ENCODE peak calls at places on chromosome 18, in seven cellular contexts. R, C, D, M, T, K and X are unnamed samples.

GRCh38 chr18:24878289-24878688 is 417.9 kb downstream of the HRH4 start:
- DNase-seq in M (no peak), D (no peak), T (peak), K (no peak), R (no peak), C (peak), X (peak)

GRCh38 chr18:57258131-57258777 is 94.1 kb upstream of the ST8SIA3 start:
- DNase-seq in T (no peak), K (no peak), R (no peak), M (no peak), C (no peak), D (no peak), X (no peak)

GRCh38 chr18:79657342-79657996 is 22.1 kb upstream of the CTDP1 start:
- DNase-seq in K (no peak), D (no peak), R (no peak), T (no peak), M (no peak), C (no peak), X (no peak)

GRCh38 chr18:50836521-50836957 is 16.7 kb upstream of the MRO start:
- DNase-seq in C (no peak), R (no peak), T (no peak), D (peak), M (no peak), K (no peak), X (no peak)

GRCh38 chr18:66734451-66734850 is 130.6 kb upstream of the CDH19 start:
- DNase-seq in T (no peak), K (no peak), M (no peak), D (no peak), C (no peak), R (no peak), X (no peak)

GRCh38 chr18:48806551-48807261 is 144.1 kb downstream of the SMAD7 start:
- DNase-seq in K (no peak), C (no peak), D (no peak), R (peak), M (peak), T (no peak), X (no peak)

GRCh38 chr18:49591271-49591670 is 29.4 kb downstream of the LIPG start:
- DNase-seq in T (no peak), K (no peak), D (no peak), M (no peak), R (no peak), C (no peak), X (no peak)

GRCh38 chr18:63879684-63880083 is 7.8 kb upstream of the SERPINB2 start:
- DNase-seq in R (no peak), K (no peak), M (no peak), T (no peak), C (no peak), D (no peak), X (no peak)

GRCh38 chr18:60599995-60600394 is 227.4 kb upstream of the MC4R start:
- DNase-seq in T (no peak), D (no peak), R (no peak), M (no peak), K (no peak), C (no peak), X (no peak)

GRCh38 chr18:75799449-75800330 is 372.2 kb upstream of the SMIM21 start:
- DNase-seq in M (no peak), T (no peak), R (no peak), D (no peak), C (no peak), K (no peak), X (no peak)

GRCh38 chr18:79405019-79405780 is 9.5 kb downstream of the NFATC1 start:
- DNase-seq in K (no peak), M (no peak), D (no peak), R (no peak), T (no peak), C (no peak), X (no peak)

GRCh38 chr18:76958692-76959341 is 136.5 kb downstream of the ZNF236 start:
- DNase-seq in R (no peak), T (no peak), D (no peak), M (no peak), C (peak), K (no peak), X (no peak)

GRCh38 chr18:45169610-45170009 is 445.7 kb upstream of the SLC14A2 start:
- DNase-seq in R (no peak), C (no peak), M (no peak), K (no peak), D (no peak), T (no peak), X (no peak)

GRCh38 chr18:76346490-76347130 is 148.4 kb downstream of the ZNF516 start:
- DNase-seq in D (no peak), M (no peak), R (no peak), T (no peak), C (no peak), K (no peak), X (no peak)

GRCh38 chr18:48643262-48643661 is 104.4 kb downstream of the CTIF start:
- DNase-seq in D (no peak), K (no peak), M (no peak), T (no peak), C (no peak), R (no peak), X (no peak)

GRCh38 chr18:28999711-29000110 is 822.8 kb upstream of the CDH2 start:
- DNase-seq in R (no peak), C (no peak), K (no peak), T (no peak), D (no peak), M (no peak), X (no peak)

GRCh38 chr18:36627616-36628015 is 201.2 kb downstream of the TPGS2 start:
- DNase-seq in C (no peak), T (no peak), K (no peak), R (no peak), D (no peak), M (no peak), X (no peak)

GRCh38 chr18:46387426-46388131 is 269.4 kb downstream of the LOXHD1 start:
- DNase-seq in M (no peak), K (no peak), C (peak), R (no peak), T (no peak), D (no peak), X (no peak)

DNA sequence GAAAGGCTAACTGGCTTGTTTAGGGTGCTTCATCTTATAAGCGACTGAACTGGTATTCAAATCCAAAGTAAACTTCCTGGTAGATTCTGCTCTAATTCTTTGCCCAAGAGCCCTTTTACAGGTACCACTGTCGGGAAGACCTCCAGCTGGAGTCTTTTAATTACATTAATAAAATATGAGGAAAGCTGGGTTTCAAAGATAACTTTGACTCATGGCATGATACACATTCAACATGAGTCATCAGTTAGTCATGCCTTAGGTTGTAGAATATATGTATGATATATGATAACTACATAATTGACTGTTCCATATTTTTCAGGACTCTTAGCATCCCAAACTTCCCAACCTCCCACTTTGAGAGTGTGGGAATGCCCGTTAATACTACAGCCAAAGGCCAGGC is 32.3 kb downstream of the ZCCHC2 start:
- DNase-seq in D (no peak), R (no peak), K (no peak), C (no peak), M (peak), T (no peak), X (no peak)
- TF ChIP-seq YY1 in D (no peak), R (no peak), K (no peak), C (no peak), M (no peak), T (no peak), X (no peak)

GRCh38 chr18:74116628-74117554 is 30.7 kb downstream of the FBXO15 start:
- DNase-seq in M (no peak), K (peak), R (peak), T (no peak), C (no peak), D (no peak), X (peak)
- TF ChIP-seq YY1 in M (no peak), K (no peak), R (no peak), T (no peak), C (no peak), D (no peak), X (no peak)

DNA sequence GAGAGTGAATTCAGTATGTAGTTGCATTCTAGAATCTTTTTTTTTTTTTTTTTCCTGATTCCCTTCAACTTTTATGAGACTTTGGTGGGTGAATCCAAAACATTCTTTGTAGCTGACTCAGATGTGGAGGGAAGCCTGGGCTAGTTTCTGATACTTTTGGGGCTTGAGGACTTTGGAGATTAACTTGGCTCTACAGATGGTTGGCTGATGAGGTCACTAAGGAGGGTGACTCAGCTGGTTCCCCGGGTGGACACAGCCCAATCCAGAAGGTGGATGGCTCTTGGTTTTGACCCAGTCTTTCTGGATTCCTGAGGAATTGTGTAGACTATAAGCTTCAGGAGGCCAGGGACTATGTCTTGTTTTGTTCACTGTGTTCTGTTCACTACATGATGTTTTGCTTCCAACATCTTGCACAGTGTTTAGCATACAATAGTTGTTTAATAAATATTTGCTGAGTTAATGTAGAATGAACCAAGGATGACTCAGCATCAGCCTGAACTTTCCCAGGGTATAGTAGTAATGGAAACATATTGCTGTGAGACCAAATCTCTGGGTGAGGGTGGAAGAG is 30.5 kb downstream of the LAMA3 start:
- DNase-seq in K (peak), D (no peak), C (no peak), T (peak), R (peak), M (peak), X (peak)
- TF ChIP-seq YY1 in K (no peak), D (no peak), C (no peak), T (no peak), R (no peak), M (no peak), X (no peak)

DNA sequence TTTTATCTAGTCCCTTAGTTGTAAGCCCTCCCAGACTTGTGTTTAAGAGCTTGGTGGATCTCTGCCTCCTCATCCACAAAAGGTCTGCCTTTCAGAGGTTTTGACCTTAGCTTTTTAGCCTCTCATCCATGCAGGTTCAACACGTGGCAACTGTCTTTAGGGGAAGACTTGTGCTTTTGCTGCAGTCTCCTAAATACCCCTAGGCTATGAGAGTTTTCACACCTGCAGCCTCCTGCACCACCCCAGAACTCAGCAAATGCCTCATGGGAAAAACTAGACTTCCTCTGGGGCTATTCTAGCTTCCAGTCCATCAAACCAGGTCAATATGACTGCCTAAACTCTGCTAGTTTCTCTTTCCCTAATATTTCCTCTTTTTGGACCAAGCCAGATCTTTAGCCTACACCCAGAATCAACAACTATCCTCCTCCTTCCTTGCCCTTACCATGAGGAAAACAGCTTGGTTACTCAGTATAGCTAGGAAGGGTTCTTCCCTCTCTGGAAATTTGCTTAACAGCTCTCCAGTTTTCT is 132.3 kb upstream of the RIOK3 start:
- DNase-seq in D (no peak), C (no peak), T (no peak), K (no peak), R (no peak), M (no peak), X (no peak)
- TF ChIP-seq YY1 in D (no peak), C (no peak), T (no peak), K (no peak), R (no peak), M (no peak), X (no peak)

DNA sequence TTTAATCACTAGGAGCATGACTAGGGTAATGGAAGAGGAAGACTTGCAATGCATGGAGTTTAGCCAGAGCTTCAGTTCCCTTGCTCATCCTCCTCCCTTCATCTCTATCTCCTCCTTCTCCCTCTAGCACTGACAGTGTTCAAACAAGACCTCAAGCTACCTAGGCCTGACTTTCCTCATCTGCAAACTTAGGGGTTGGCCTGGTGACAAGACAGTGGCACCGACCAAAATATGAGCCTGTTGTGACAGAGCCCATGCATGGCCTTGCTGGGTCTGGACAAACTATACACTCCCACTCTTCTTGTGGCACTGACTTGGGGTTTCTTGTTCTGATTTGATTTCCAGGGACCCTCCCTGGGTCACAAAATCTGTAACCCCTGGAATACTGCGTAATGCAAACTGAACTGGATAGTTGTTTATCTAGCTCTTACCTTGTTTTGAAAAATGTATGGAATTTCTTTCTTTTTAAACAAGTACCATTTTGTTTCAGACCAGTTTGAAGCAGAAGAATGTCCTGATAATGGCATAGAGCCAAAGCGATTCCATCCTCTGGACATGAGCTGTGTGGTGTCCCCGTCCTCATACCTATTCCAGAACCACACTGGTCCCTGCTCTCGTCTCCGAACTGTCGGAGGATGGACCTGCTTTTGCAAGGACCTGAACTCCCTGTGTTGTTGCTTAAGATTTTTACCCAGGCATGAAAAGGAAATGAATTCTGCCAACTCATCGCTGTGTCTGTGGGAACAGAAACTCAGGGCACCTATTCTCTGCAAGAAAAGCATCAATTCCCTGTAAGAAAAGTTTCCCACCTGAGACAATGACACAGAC is 33.4 kb upstream of the PPP4R1 start:
- DNase-seq in R (no peak), C (no peak), M (no peak), K (no peak), T (no peak), D (peak), X (peak)
- TF ChIP-seq YY1 in R (no peak), C (no peak), M (no peak), K (no peak), T (no peak), D (no peak), X (no peak)

GRCh38 chr18:31301201-31301655 is 16.7 kb upstream of the DSG1 start:
- DNase-seq in C (no peak), M (no peak), K (peak), D (no peak), R (no peak), T (peak), X (no peak)

GRCh38 chr18:31309115-31309514 is 8.8 kb upstream of the DSG1 start:
- DNase-seq in C (no peak), K (no peak), D (no peak), R (no peak), M (no peak), T (no peak), X (no peak)

GRCh38 chr18:31302991-31303390 is 15.0 kb upstream of the DSG1 start:
- DNase-seq in M (no peak), T (no peak), K (no peak), R (peak), D (no peak), C (no peak), X (peak)

GRCh38 chr18:31303771-31304170 is 14.2 kb upstream of the DSG1 start:
- DNase-seq in K (no peak), M (no peak), R (no peak), C (no peak), D (no peak), T (no peak), X (no peak)
- TF ChIP-seq YY1 in K (no peak), M (no peak), R (no peak), C (no peak), D (no peak), T (no peak), X (no peak)

DNA sequence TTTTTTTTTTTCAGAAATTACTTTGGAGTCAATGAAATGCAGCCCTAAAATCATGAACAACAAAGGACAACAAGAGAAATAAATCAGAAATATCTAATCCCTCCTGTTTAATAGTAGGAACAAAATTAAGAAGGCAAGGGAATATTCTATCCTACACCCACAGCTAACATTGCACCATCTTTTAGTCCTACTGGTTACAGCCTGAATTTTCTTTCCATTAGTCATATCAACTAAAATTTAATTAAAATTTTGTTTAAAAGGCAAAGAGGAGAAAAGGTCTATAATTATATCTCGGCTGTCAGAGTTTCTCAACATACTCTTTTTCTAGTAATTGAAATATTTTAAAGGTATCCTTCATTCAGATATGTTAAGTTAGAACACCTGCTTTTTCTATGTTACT is 61.9 kb downstream of the DTNA start:
- DNase-seq in C (no peak), K (no peak), M (no peak), D (no peak), T (no peak), R (no peak), X (no peak)
- TF ChIP-seq YY1 in C (no peak), K (no peak), M (no peak), D (no peak), T (no peak), R (no peak), X (no peak)